ENCODE peak calls at places on chromosomes 5 and 9, in eight cellular contexts. One of them, this sample, is unnamed.

GRCh38 chr5:154521756-154522155 is 43.7 kb upstream of the HAND1 start:
- DNase-seq in AG09319: no peak
- DNase-seq in astrocyte: no peak
- DNase-seq in fibroblast of pulmonary artery: no peak
- DNase-seq in right atrium auricular region: no peak
- DNase-seq in left ventricle myocardium inferior: no peak
- DNase-seq in cardiac fibroblast: no peak
- DNase-seq in mammary epithelial cell: no peak
- DNase-seq in this sample: peak

GRCh38 chr5:80238078-80238477 is 17.8 kb downstream of the SERINC5 start:
- DNase-seq in right atrium auricular region: no peak
- DNase-seq in cardiac fibroblast: no peak
- DNase-seq in left ventricle myocardium inferior: no peak
- DNase-seq in astrocyte: no peak
- DNase-seq in fibroblast of pulmonary artery: no peak
- DNase-seq in mammary epithelial cell: no peak
- DNase-seq in AG09319: no peak
- DNase-seq in this sample: no peak

GRCh38 chr9:132943677-132944293 is 631 bp downstream of the TSC1 start:
- DNase-seq in fibroblast of pulmonary artery: no peak
- DNase-seq in AG09319: no peak
- DNase-seq in left ventricle myocardium inferior: no peak
- DNase-seq in right atrium auricular region: no peak
- DNase-seq in astrocyte: no peak
- DNase-seq in cardiac fibroblast: peak
- DNase-seq in mammary epithelial cell: peak
- DNase-seq in this sample: no peak

GRCh38 chr5:78537821-78538220 is 110.8 kb downstream of the LHFPL2 start:
- DNase-seq in AG09319: no peak
- DNase-seq in astrocyte: peak
- DNase-seq in right atrium auricular region: no peak
- DNase-seq in cardiac fibroblast: peak
- DNase-seq in fibroblast of pulmonary artery: peak
- DNase-seq in left ventricle myocardium inferior: no peak
- DNase-seq in mammary epithelial cell: peak
- DNase-seq in this sample: no peak

GRCh38 chr5:11050596-11051304 is 289.7 kb upstream of the DAP start:
- DNase-seq in cardiac fibroblast: no peak
- DNase-seq in astrocyte: peak
- DNase-seq in AG09319: no peak
- DNase-seq in right atrium auricular region: no peak
- DNase-seq in mammary epithelial cell: peak
- DNase-seq in fibroblast of pulmonary artery: no peak
- DNase-seq in left ventricle myocardium inferior: no peak
- DNase-seq in this sample: no peak

GRCh38 chr5:138568061-138568824 is 7.0 kb downstream of the HSPA9 start:
- DNase-seq in fibroblast of pulmonary artery: no peak
- DNase-seq in cardiac fibroblast: peak
- DNase-seq in AG09319: no peak
- DNase-seq in mammary epithelial cell: no peak
- DNase-seq in left ventricle myocardium inferior: no peak
- DNase-seq in astrocyte: peak
- DNase-seq in right atrium auricular region: no peak
- DNase-seq in this sample: no peak

GRCh38 chr9:5269249-5269715 is 35.2 kb downstream of the RLN2 start:
- DNase-seq in astrocyte: peak
- DNase-seq in mammary epithelial cell: peak
- DNase-seq in left ventricle myocardium inferior: no peak
- DNase-seq in right atrium auricular region: no peak
- DNase-seq in fibroblast of pulmonary artery: peak
- DNase-seq in cardiac fibroblast: peak
- DNase-seq in AG09319: no peak
- DNase-seq in this sample: no peak

GRCh38 chr5:74919487-74919886 is 53.3 kb upstream of the FAM169A start:
- DNase-seq in astrocyte: peak
- DNase-seq in right atrium auricular region: no peak
- DNase-seq in mammary epithelial cell: peak
- DNase-seq in AG09319: peak
- DNase-seq in cardiac fibroblast: peak
- DNase-seq in fibroblast of pulmonary artery: peak
- DNase-seq in left ventricle myocardium inferior: no peak
- DNase-seq in this sample: no peak

GRCh38 chr9:136551401-136552116 is 5.7 kb upstream of the NOTCH1 start:
- DNase-seq in fibroblast of pulmonary artery: peak
- DNase-seq in AG09319: no peak
- DNase-seq in mammary epithelial cell: peak
- DNase-seq in cardiac fibroblast: peak
- DNase-seq in astrocyte: peak
- DNase-seq in left ventricle myocardium inferior: peak
- DNase-seq in right atrium auricular region: peak
- DNase-seq in this sample: no peak

GRCh38 chr5:176187276-176188062 is 50.8 kb upstream of the SIMC1 start:
- DNase-seq in fibroblast of pulmonary artery: no peak
- DNase-seq in right atrium auricular region: peak
- DNase-seq in cardiac fibroblast: no peak
- DNase-seq in left ventricle myocardium inferior: no peak
- DNase-seq in AG09319: no peak
- DNase-seq in mammary epithelial cell: no peak
- DNase-seq in astrocyte: no peak
- DNase-seq in this sample: no peak

GRCh38 chr5:152642880-152643279 is 237.8 kb upstream of the NMUR2 start:
- DNase-seq in right atrium auricular region: no peak
- DNase-seq in left ventricle myocardium inferior: no peak
- DNase-seq in AG09319: no peak
- DNase-seq in cardiac fibroblast: no peak
- DNase-seq in mammary epithelial cell: no peak
- DNase-seq in fibroblast of pulmonary artery: no peak
- DNase-seq in astrocyte: no peak
- DNase-seq in this sample: no peak

GRCh38 chr5:79237735-79238560 is 2.0 kb downstream of the JMY start:
- DNase-seq in left ventricle myocardium inferior: no peak
- DNase-seq in cardiac fibroblast: no peak
- DNase-seq in mammary epithelial cell: no peak
- DNase-seq in right atrium auricular region: no peak
- DNase-seq in astrocyte: no peak
- DNase-seq in AG09319: no peak
- DNase-seq in fibroblast of pulmonary artery: no peak
- DNase-seq in this sample: no peak

GRCh38 chr5:68482199-68482598 is 266.6 kb downstream of the PIK3R1 start:
- DNase-seq in astrocyte: no peak
- DNase-seq in cardiac fibroblast: no peak
- DNase-seq in mammary epithelial cell: no peak
- DNase-seq in left ventricle myocardium inferior: no peak
- DNase-seq in fibroblast of pulmonary artery: no peak
- DNase-seq in AG09319: no peak
- DNase-seq in right atrium auricular region: no peak
- DNase-seq in this sample: no peak

GRCh38 chr5:142716963-142717362 is 31.1 kb upstream of the FGF1 start:
- DNase-seq in AG09319: no peak
- DNase-seq in cardiac fibroblast: peak
- DNase-seq in fibroblast of pulmonary artery: peak
- DNase-seq in right atrium auricular region: no peak
- DNase-seq in left ventricle myocardium inferior: peak
- DNase-seq in mammary epithelial cell: peak
- DNase-seq in astrocyte: peak
- DNase-seq in this sample: no peak

GRCh38 chr5:169909945-169910344 is 70.3 kb downstream of the INSYN2B start:
- DNase-seq in astrocyte: no peak
- DNase-seq in left ventricle myocardium inferior: no peak
- DNase-seq in cardiac fibroblast: no peak
- DNase-seq in AG09319: no peak
- DNase-seq in right atrium auricular region: no peak
- DNase-seq in mammary epithelial cell: no peak
- DNase-seq in fibroblast of pulmonary artery: no peak
- DNase-seq in this sample: no peak

GRCh38 chr9:37036237-37037136 is 2.4 kb upstream of the PAX5 start:
- DNase-seq in fibroblast of pulmonary artery: peak
- DNase-seq in AG09319: no peak
- DNase-seq in right atrium auricular region: no peak
- DNase-seq in astrocyte: no peak
- DNase-seq in cardiac fibroblast: peak
- DNase-seq in mammary epithelial cell: no peak
- DNase-seq in left ventricle myocardium inferior: no peak
- DNase-seq in this sample: peak

GRCh38 chr5:158992104-158992740 is 107.5 kb downstream of the EBF1 start:
- DNase-seq in AG09319: no peak
- DNase-seq in mammary epithelial cell: no peak
- DNase-seq in astrocyte: no peak
- DNase-seq in cardiac fibroblast: peak
- DNase-seq in left ventricle myocardium inferior: no peak
- DNase-seq in right atrium auricular region: no peak
- DNase-seq in fibroblast of pulmonary artery: peak
- DNase-seq in this sample: no peak

GRCh38 chr5:171630670-171631065 is 154.9 kb upstream of the SMIM23 start:
- DNase-seq in fibroblast of pulmonary artery: no peak
- DNase-seq in cardiac fibroblast: no peak
- DNase-seq in right atrium auricular region: no peak
- DNase-seq in AG09319: no peak
- DNase-seq in mammary epithelial cell: no peak
- DNase-seq in left ventricle myocardium inferior: no peak
- DNase-seq in astrocyte: no peak
- DNase-seq in this sample: no peak

GRCh38 chr5:177225798-177226197 is 77.7 kb downstream of the RAB24 start:
- DNase-seq in fibroblast of pulmonary artery: no peak
- DNase-seq in astrocyte: no peak
- DNase-seq in cardiac fibroblast: no peak
- DNase-seq in mammary epithelial cell: no peak
- DNase-seq in right atrium auricular region: no peak
- DNase-seq in left ventricle myocardium inferior: no peak
- DNase-seq in AG09319: no peak
- DNase-seq in this sample: no peak

GRCh38 chr5:177226882-177227281 is 76.6 kb downstream of the RAB24 start:
- DNase-seq in cardiac fibroblast: no peak
- DNase-seq in left ventricle myocardium inferior: no peak
- DNase-seq in AG09319: no peak
- DNase-seq in right atrium auricular region: no peak
- DNase-seq in mammary epithelial cell: no peak
- DNase-seq in astrocyte: no peak
- DNase-seq in fibroblast of pulmonary artery: no peak
- DNase-seq in this sample: no peak

GRCh38 chr5:177230660-177231059 is 72.9 kb downstream of the RAB24 start:
- DNase-seq in cardiac fibroblast: no peak
- DNase-seq in AG09319: no peak
- DNase-seq in mammary epithelial cell: no peak
- DNase-seq in left ventricle myocardium inferior: no peak
- DNase-seq in right atrium auricular region: no peak
- DNase-seq in fibroblast of pulmonary artery: no peak
- DNase-seq in astrocyte: no peak
- DNase-seq in this sample: no peak

GRCh38 chr5:177231479-177232250 is 71.9 kb downstream of the RAB24 start:
- DNase-seq in AG09319: no peak
- DNase-seq in right atrium auricular region: no peak
- DNase-seq in fibroblast of pulmonary artery: no peak
- DNase-seq in left ventricle myocardium inferior: no peak
- DNase-seq in mammary epithelial cell: no peak
- DNase-seq in astrocyte: no peak
- DNase-seq in cardiac fibroblast: no peak
- DNase-seq in this sample: no peak

GRCh38 chr5:177228751-177229150 is 74.8 kb downstream of the RAB24 start:
- DNase-seq in fibroblast of pulmonary artery: no peak
- DNase-seq in astrocyte: no peak
- DNase-seq in left ventricle myocardium inferior: no peak
- DNase-seq in AG09319: no peak
- DNase-seq in mammary epithelial cell: no peak
- DNase-seq in cardiac fibroblast: no peak
- DNase-seq in right atrium auricular region: no peak
- DNase-seq in this sample: no peak
- TF ChIP-seq CTCF in fibroblast of pulmonary artery: no peak
- TF ChIP-seq CTCF in astrocyte: no peak
- TF ChIP-seq CTCF in left ventricle myocardium inferior: no peak
- TF ChIP-seq CTCF in AG09319: no peak
- TF ChIP-seq CTCF in mammary epithelial cell: no peak
- TF ChIP-seq CTCF in cardiac fibroblast: no peak
- TF ChIP-seq CTCF in right atrium auricular region: no peak
- TF ChIP-seq CTCF in this sample: no peak

GRCh38 chr5:54310433-54311177 is at the start of gene ARL15:
- DNase-seq in left ventricle myocardium inferior: peak
- DNase-seq in mammary epithelial cell: peak
- DNase-seq in right atrium auricular region: peak
- DNase-seq in astrocyte: peak
- DNase-seq in AG09319: peak
- DNase-seq in cardiac fibroblast: peak
- DNase-seq in fibroblast of pulmonary artery: peak
- DNase-seq in this sample: peak
- TF ChIP-seq CTCF in left ventricle myocardium inferior: no peak
- TF ChIP-seq CTCF in mammary epithelial cell: peak
- TF ChIP-seq CTCF in right atrium auricular region: no peak
- TF ChIP-seq CTCF in astrocyte: no peak
- TF ChIP-seq CTCF in AG09319: no peak
- TF ChIP-seq CTCF in cardiac fibroblast: no peak
- TF ChIP-seq CTCF in fibroblast of pulmonary artery: no peak
- TF ChIP-seq CTCF in this sample: no peak

DNA sequence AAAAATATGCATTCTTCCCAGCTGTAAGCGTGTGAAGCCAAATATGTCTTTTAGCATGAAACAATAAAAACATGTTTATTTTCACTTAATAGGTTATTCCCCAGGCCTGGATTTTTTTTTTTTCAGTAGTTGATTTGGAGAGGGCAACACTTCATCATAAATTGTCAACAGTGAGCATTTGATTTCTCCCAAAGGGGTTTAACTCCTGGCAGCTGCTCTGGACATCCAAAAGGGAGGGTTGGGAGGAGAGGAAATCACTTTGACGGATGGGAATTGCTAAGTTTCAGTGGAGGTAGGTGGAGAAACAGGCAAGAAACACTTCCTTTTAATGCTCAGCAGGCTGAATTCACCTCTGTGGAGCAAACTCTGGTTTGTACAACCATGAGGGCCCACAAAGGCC is 23.7 kb downstream of the PLAC8L1 start:
- DNase-seq in right atrium auricular region: peak
- DNase-seq in fibroblast of pulmonary artery: no peak
- DNase-seq in astrocyte: no peak
- DNase-seq in cardiac fibroblast: no peak
- DNase-seq in left ventricle myocardium inferior: no peak
- DNase-seq in mammary epithelial cell: no peak
- DNase-seq in AG09319: no peak
- DNase-seq in this sample: no peak
- TF ChIP-seq CTCF in right atrium auricular region: no peak
- TF ChIP-seq CTCF in fibroblast of pulmonary artery: no peak
- TF ChIP-seq CTCF in astrocyte: no peak
- TF ChIP-seq CTCF in cardiac fibroblast: no peak
- TF ChIP-seq CTCF in left ventricle myocardium inferior: no peak
- TF ChIP-seq CTCF in mammary epithelial cell: no peak
- TF ChIP-seq CTCF in AG09319: no peak
- TF ChIP-seq CTCF in this sample: no peak

DNA sequence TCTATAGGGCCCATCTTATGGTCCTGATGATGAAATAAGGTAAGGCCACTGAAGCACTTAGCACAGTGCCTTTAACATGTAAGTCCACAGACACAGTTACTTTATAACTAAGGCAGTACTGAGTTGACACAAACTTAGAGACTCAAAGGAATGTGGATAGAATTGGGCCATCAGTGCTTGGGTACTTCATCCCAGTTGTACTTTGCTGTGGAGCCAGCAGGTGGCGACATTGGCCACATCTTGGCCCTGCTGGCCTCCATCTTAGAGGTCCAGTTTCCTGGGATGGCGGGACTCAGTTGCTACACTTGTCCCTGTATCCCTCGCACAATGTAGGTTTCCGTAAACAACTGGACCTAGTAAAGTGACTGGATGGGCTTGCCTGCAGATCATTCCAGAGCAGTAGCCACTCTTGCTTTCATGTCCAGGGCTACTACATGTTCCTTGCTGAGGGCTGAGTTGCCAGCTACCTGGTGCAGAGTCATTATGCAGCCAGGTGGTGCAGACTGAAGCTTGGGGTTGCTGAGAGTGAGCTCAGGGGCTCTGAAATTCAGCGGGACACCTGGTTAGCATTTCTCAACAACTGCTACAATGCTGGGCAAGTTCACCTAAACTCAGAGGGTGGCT is 10.6 kb downstream of the MTAP start:
- DNase-seq in mammary epithelial cell: peak
- DNase-seq in AG09319: no peak
- DNase-seq in right atrium auricular region: peak
- DNase-seq in fibroblast of pulmonary artery: peak
- DNase-seq in cardiac fibroblast: peak
- DNase-seq in astrocyte: peak
- DNase-seq in left ventricle myocardium inferior: peak
- DNase-seq in this sample: peak
- TF ChIP-seq CTCF in mammary epithelial cell: peak
- TF ChIP-seq CTCF in AG09319: peak
- TF ChIP-seq CTCF in right atrium auricular region: peak
- TF ChIP-seq CTCF in fibroblast of pulmonary artery: peak
- TF ChIP-seq CTCF in cardiac fibroblast: peak
- TF ChIP-seq CTCF in astrocyte: peak
- TF ChIP-seq CTCF in left ventricle myocardium inferior: peak
- TF ChIP-seq CTCF in this sample: peak

This sample was measured in upper lobe of right lung.